ENCODE peak calls at places on chromosome 9, in five cellular contexts. I is left kidney; H is AG08396; V is GM13977; A is effector CD4-positive, alpha-beta T cell. N is an unnamed sample.
A peak's percentile ranks its signal among the peaks of the same experiment; 100 is the strongest.

GRCh38 chr9:35748239-35748857 is 680 bp downstream of the GBA2 start:
- DNase-seq in A (no peak), I (no peak), H (no peak), V (no peak), N (no peak)

GRCh38 chr9:137454145-137454505 is 5.0 kb downstream of the NSMF start:
- DNase-seq in I (peak; percentile 68), A (peak; percentile 19), V (peak; percentile 81), H (no peak), N (no peak)

GRCh38 chr9:97983524-97984187 is 515 bp downstream of the ANP32B start:
- DNase-seq in V (peak; percentile 78), A (peak; percentile 52), I (peak; percentile 80), H (peak; percentile 67), N (no peak)

GRCh38 chr9:34929506-34930102 is 28.5 kb upstream of the PHF24 start:
- DNase-seq in H (peak; percentile 40), V (peak; percentile 62), A (no peak), I (peak; percentile 56), N (no peak)

GRCh38 chr9:135797507-135798302 is 95.7 kb downstream of the KCNT1 start:
- DNase-seq in A (no peak), V (peak; percentile 74), H (peak; percentile 89), I (peak; percentile 57), N (no peak)

GRCh38 chr9:97398999-97399758 is 12.7 kb upstream of the TDRD7 start:
- DNase-seq in I (peak; percentile 76), A (peak; percentile 57), H (peak; percentile 83), V (peak; percentile 71), N (no peak)

GRCh38 chr9:71675129-71675856 is 93.0 kb downstream of the CEMIP2 start:
- DNase-seq in V (no peak), I (no peak), H (no peak), A (no peak), N (no peak)

GRCh38 chr9:123742009-123742767 is 187.7 kb downstream of the DENND1A start:
- DNase-seq in I (peak; percentile 61), V (no peak), H (no peak), A (no peak), N (no peak)

GRCh38 chr9:21994526-21994995 is at the start of gene CDKN2B-AS1:
- DNase-seq in V (peak; percentile 73), I (peak; percentile 65), A (peak; percentile 23), H (peak; percentile 70), N (no peak)

GRCh38 chr9:27124151-27124550 is 15.1 kb downstream of the TEK start:
- DNase-seq in I (peak; percentile 54), A (no peak), H (no peak), V (no peak), N (no peak)

GRCh38 chr9:128470560-128470959 is 14.8 kb downstream of the ODF2 start:
- DNase-seq in I (no peak), A (no peak), H (peak; percentile 53), V (no peak), N (no peak)

GRCh38 chr9:123089790-123090189 is 56.3 kb downstream of the GPR21 start:
- DNase-seq in V (no peak), H (no peak), A (no peak), I (no peak), N (no peak)

GRCh38 chr9:94680621-94681020 is 41.3 kb upstream of the FBP1 start:
- DNase-seq in V (no peak), H (no peak), I (no peak), A (no peak), N (no peak)

GRCh38 chr9:121680236-121680635 is 28.8 kb downstream of the DAB2IP start:
- DNase-seq in A (no peak), H (no peak), V (no peak), I (no peak), N (no peak)

GRCh38 chr9:36487482-36488321 is 85.0 kb upstream of the MELK start:
- DNase-seq in V (peak; percentile 97), H (peak; percentile 95), I (peak; percentile 98), A (peak; percentile 85), N (peak; percentile 63)

GRCh38 chr9:14692918-14693861 is at the start of gene ZDHHC21:
- DNase-seq in A (peak; percentile 14), H (peak; percentile 86), I (peak; percentile 90), V (peak; percentile 85), N (no peak)

GRCh38 chr9:38707885-38708640 is 11.9 kb downstream of the FAM240B start:
- DNase-seq in H (no peak), I (peak; percentile 78), A (no peak), V (peak; percentile 41), N (no peak)

GRCh38 chr9:35771524-35771923 is 17.4 kb upstream of the MSMP start:
- DNase-seq in V (no peak), H (no peak), A (no peak), I (peak; percentile 23), N (no peak)

GRCh38 chr9:71681708-71682268 is 86.5 kb downstream of the CEMIP2 start:
- DNase-seq in I (peak; percentile 68), H (no peak), V (no peak), A (no peak), N (no peak)

GRCh38 chr9:3650994-3651622 is 125.3 kb upstream of the RFX3 start:
- DNase-seq in A (no peak), V (peak; percentile 15), H (no peak), I (no peak), N (no peak)

GRCh38 chr9:87781331-87781730 is 55.4 kb downstream of the CTSL start:
- DNase-seq in H (no peak), V (no peak), I (no peak), A (no peak), N (no peak)

GRCh38 chr9:69513291-69513690 is 158.9 kb downstream of the APBA1 start:
- DNase-seq in H (no peak), A (no peak), I (peak; percentile 61), V (no peak), N (no peak)

GRCh38 chr9:91937031-91937430 is 13.0 kb downstream of the ROR2 start:
- DNase-seq in H (no peak), V (no peak), A (no peak), I (no peak), N (no peak)

GRCh38 chr9:117403848-117404247 is 11.0 kb downstream of the ASTN2 start:
- DNase-seq in H (no peak), A (no peak), V (no peak), I (no peak), N (no peak)

GRCh38 chr9:82108474-82108873 is 119.9 kb downstream of the SPATA31D1 start:
- DNase-seq in V (no peak), H (no peak), I (no peak), A (no peak), N (no peak)

GRCh38 chr9:34659592-34660253 is 2.7 kb downstream of the CCL27 start:
- DNase-seq in I (no peak), V (no peak), H (no peak), A (no peak), N (no peak)